ENCODE peak calls at places on chromosomes 13 and 19, in four cellular contexts. D is gastrocnemius medialis, L is mucosa of descending colon, C is pancreas. G is an unnamed sample.

GRCh38 chr13:63044617-63045016 is 1629.0 kb upstream of the PCDH20 start:
- DNase-seq in D (no peak), L (no peak), C (no peak), G (no peak)

GRCh38 chr13:64482373-64482772 is 2747.8 kb downstream of the PCDH9 start:
- DNase-seq in D (no peak), L (no peak), C (no peak), G (no peak)

GRCh38 chr13:74574964-74575728 is 440.9 kb upstream of the KLF12 start:
- DNase-seq in D (no peak), L (no peak), C (no peak), G (no peak)

GRCh38 chr13:97975280-97975850 is 21.9 kb downstream of the IPO5 start:
- DNase-seq in D (no peak), L (no peak), C (no peak), G (no peak)

GRCh38 chr13:114116734-114117133 is 15.7 kb downstream of the RASA3 start:
- DNase-seq in D (no peak), L (no peak), C (no peak), G (peak; percentile 5)

GRCh38 chr19:48925240-48925843 is 8.2 kb upstream of the DHDH start:
- DNase-seq in D (no peak), L (no peak), C (no peak), G (peak; percentile 65)

GRCh38 chr19:52963229-52963760 is 614 bp upstream of the ZNF816 start:
- DNase-seq in D (no peak), L (peak; percentile 33), C (no peak), G (no peak)

GRCh38 chr13:44141213-44141724 is 232.4 kb upstream of the SERP2 start:
- DNase-seq in D (no peak), L (no peak), C (no peak), G (peak; percentile 64)

GRCh38 chr13:81171065-81171647 is 830.2 kb upstream of the SPRY2 start:
- DNase-seq in D (no peak), L (no peak), C (no peak), G (no peak)

GRCh38 chr19:40888191-40888590 is 6.2 kb upstream of the CYP2A7 start:
- DNase-seq in D (no peak), L (no peak), C (no peak), G (no peak)

GRCh38 chr13:81197483-81197882 is 856.6 kb upstream of the SPRY2 start:
- DNase-seq in D (no peak), L (peak; percentile 16), C (no peak), G (no peak)

GRCh38 chr19:45778010-45778671 is 4.1 kb downstream of the DMPK start:
- DNase-seq in D (no peak), L (no peak), C (peak; percentile 40), G (no peak)

GRCh38 chr19:41324231-41324702 is 14.3 kb downstream of the CCDC97 start:
- DNase-seq in D (no peak), L (no peak), C (no peak), G (no peak)

GRCh38 chr19:19062454-19063182 is 1.2 kb upstream of the SLC25A42 start:
- DNase-seq in D (peak; percentile 57), L (no peak), C (no peak), G (no peak)

GRCh38 chr19:19115954-19116353 is 22.3 kb downstream of the TMEM161A start:
- DNase-seq in D (no peak), L (peak; percentile 67), C (peak; percentile 29), G (peak; percentile 77)

DNA sequence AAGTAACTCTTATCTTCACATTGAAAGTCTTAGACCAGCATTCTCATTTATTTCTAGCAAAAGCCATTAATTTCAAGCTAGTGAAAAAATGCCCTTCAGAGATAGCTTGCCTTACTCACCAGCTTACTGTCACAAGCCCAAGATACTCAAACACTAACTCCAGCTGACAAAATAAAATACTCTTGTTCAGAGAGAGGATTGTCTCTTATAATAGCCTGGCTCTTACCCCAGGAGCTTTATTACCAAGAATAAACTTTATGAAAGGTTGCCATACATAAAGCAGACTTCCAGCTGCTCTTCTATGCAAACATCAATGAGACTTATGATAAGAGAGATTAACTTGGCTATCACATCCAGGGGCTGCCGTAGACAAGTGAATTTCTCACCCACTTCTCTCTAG is 53.6 kb downstream of the XPO4 start:
- DNase-seq in D (no peak), L (no peak), C (no peak), G (no peak)
- H3K4me1 ChIP-seq in D (peaks cover 32% of the 10 kb centered on the region), L (peaks cover 14% of the 10 kb centered on the region), C (no peaks in the 10 kb centered on the region), G (peaks cover 3% of the 10 kb centered on the region)

DNA sequence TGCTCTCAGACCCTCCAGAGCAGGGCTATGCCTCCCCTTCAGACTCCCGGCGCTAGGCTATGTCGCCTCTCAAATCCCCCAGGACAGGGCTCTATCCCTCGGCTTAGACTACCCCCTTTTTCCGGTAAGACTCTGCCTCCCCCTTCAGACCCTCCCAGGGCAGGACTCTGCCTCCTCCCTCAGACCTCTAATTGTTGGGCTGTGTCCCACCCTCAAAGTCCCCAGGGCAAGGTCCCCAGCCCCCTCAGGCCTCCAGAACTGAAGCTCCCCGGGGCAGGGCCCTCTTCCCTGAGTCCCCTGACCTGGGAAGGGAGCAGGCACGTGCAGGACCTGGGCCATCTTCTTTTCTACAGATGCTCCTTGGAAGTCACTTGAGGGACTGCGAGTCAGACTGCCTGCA is 3.2 kb downstream of the KANK2 start:
- DNase-seq in D (no peak), L (no peak), C (no peak), G (no peak)
- H3K4me1 ChIP-seq in D (peaks cover 23% of the 10 kb centered on the region), L (peaks cover 11% of the 10 kb centered on the region), C (peaks cover 5% of the 10 kb centered on the region), G (peaks cover 65% of the 10 kb centered on the region)

GRCh38 chr19:1860821-1861598 is 2.4 kb downstream of the KLF16 start:
- DNase-seq in D (no peak), L (no peak), C (peak; percentile 40), G (no peak)
- H3K4me1 ChIP-seq in D (peaks cover 11% of the 10 kb centered on the region), L (peaks cover 52% of the 10 kb centered on the region), C (no peaks in the 10 kb centered on the region), G (peaks cover 63% of the 10 kb centered on the region)

DNA sequence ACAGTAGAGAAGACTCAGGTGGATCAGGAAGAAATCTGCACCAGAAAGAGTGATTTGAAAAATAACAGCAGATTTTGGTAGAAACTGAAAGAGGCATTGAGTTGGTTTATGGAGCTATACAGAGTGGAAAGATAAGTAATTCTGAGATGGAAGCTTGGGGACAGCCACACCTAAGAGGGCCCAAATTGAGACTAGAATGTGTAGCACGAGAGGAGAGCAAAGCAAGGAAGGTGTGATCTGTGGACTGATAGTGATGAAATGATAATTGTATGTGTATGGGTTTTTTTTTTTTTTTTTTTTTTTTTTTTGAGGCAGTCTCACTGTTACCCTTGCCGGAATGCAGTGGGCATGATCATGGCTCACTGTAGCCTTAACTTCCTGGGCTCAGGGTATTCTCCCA is 16.3 kb downstream of the SAE1 start:
- DNase-seq in D (no peak), L (no peak), C (no peak), G (no peak)
- H3K4me1 ChIP-seq in D (peaks cover 8% of the 10 kb centered on the region), L (peaks cover 2% of the 10 kb centered on the region), C (peaks cover 5% of the 10 kb centered on the region), G (peaks cover 5% of the 10 kb centered on the region)

DNA sequence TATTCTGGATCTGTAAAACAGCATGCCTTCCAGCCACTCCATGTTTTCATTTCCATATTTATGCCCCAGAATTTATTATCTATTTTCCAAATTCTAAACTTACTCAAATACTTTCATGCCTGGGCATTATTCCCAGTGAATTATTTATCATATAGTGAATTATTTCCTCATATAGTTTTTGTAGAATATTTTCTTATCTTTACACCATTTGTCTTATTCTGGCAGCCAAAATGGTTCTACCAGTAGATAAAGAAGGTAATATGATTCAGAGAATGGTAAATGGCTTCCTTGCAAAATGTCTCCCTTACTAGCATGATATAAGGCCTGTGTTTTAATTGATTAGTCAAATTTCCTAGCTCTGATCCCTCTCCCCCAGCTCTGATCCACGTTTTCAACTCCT is 305.8 kb downstream of the SPRY2 start:
- DNase-seq in D (no peak), L (no peak), C (no peak), G (no peak)
- H3K4me1 ChIP-seq in D (no peaks in the 10 kb centered on the region), L (no peaks in the 10 kb centered on the region), C (no peaks in the 10 kb centered on the region), G (peaks cover 4% of the 10 kb centered on the region)

GRCh38 chr13:110855363-110855762 is 59.5 kb downstream of the ANKRD10 start:
- DNase-seq in D (no peak), L (no peak), C (no peak), G (no peak)
- H3K4me1 ChIP-seq in D (no peaks in the 10 kb centered on the region), L (no peaks in the 10 kb centered on the region), C (no peaks in the 10 kb centered on the region), G (no peaks in the 10 kb centered on the region)

DNA sequence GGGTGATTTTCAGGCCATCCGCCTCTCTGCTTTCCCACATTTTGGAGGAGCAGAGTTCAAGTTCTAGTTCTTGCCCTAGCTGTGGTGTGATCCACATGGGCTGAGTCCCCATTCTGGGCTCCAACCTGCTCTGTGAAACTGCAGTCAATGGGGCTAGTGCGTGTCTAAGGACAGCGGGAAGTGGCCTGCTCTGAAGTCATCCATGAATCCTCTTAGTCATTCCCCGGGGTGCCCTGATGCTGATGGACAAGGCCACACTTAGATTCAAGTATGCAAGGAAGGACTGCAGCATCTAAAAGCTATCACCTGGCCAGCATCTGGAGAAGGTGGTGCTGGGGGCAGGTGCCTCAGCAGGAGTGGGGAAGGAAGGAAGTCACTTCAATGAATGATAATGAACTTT is 94.6 kb downstream of the TSHZ3 start:
- DNase-seq in D (no peak), L (no peak), C (no peak), G (no peak)
- H3K4me1 ChIP-seq in D (no peaks in the 10 kb centered on the region), L (no peaks in the 10 kb centered on the region), C (no peaks in the 10 kb centered on the region), G (no peaks in the 10 kb centered on the region)

GRCh38 chr19:2050349-2050990 is 574 bp downstream of the MKNK2 start:
- DNase-seq in D (no peak), L (no peak), C (peak; percentile 62), G (no peak)

GRCh38 chr19:2049741-2050348 is 1.2 kb downstream of the MKNK2 start:
- DNase-seq in D (peak; percentile 85), L (peak; percentile 88), C (peak; percentile 91), G (peak; percentile 94)

GRCh38 chr19:2051771-2052704 is 994 bp upstream of the MKNK2 start:
- DNase-seq in D (peak; percentile 18), L (peak; percentile 80), C (peak; percentile 63), G (no peak)

GRCh38 chr19:2048959-2049740 is 1.9 kb downstream of the MKNK2 start:
- DNase-seq in D (no peak), L (no peak), C (peak; percentile 63), G (peak; percentile 77)

GRCh38 chr19:2050991-2051770 is at the start of gene MKNK2:
- DNase-seq in D (peak; percentile 87), L (peak; percentile 95), C (peak; percentile 93), G (peak; percentile 96)
- H3K4me1 ChIP-seq in D (peaks cover 61% of the 10 kb centered on the region), L (peaks cover 66% of the 10 kb centered on the region), C (peaks cover 32% of the 10 kb centered on the region), G (peaks cover 71% of the 10 kb centered on the region)

GRCh38 chr19:51253088-51253806 is 2.4 kb downstream of the SIGLECL1 start:
- DNase-seq in D (no peak), L (no peak), C (no peak), G (no peak)
- H3K4me1 ChIP-seq in D (no peaks in the 10 kb centered on the region), L (no peaks in the 10 kb centered on the region), C (no peaks in the 10 kb centered on the region), G (no peaks in the 10 kb centered on the region)

GRCh38 chr13:50887153-50887552 is 22.4 kb upstream of the RNASEH2B start:
- DNase-seq in D (no peak), L (no peak), C (no peak), G (no peak)

GRCh38 chr13:50889317-50889716 is 20.3 kb upstream of the RNASEH2B start:
- DNase-seq in D (no peak), L (no peak), C (no peak), G (no peak)

GRCh38 chr13:50892162-50892944 is 17.2 kb upstream of the RNASEH2B start:
- DNase-seq in D (no peak), L (peak; percentile 29), C (no peak), G (no peak)

GRCh38 chr13:50891206-50891605 is 18.4 kb upstream of the RNASEH2B start:
- DNase-seq in D (no peak), L (no peak), C (no peak), G (no peak)

DNA sequence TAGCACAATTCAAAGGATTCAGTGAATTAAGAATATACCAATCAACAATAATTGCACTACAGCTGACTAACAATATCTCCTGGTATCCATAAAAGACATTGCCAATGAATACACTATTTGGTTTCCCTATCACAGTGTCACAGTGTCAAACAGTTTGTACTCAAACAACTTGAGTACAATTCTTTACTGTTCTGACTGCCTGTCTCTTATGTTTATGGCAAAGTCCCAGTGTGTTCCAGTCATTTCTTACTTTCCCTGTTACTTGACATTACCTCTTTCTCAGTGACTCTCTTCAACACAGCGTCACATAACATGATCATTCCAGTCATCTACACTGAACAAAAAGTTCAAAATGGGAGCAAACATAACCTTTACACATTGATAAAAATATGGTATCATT is 21.2 kb upstream of the RNASEH2B start:
- DNase-seq in D (no peak), L (no peak), C (no peak), G (no peak)
- H3K4me1 ChIP-seq in D (peaks cover under 1% of the 10 kb centered on the region), L (no peaks in the 10 kb centered on the region), C (no peaks in the 10 kb centered on the region), G (peaks cover under 1% of the 10 kb centered on the region)

G was measured in upper lobe of right lung.